ENCODE peak calls at places on chromosomes 3 and 15, in four cellular contexts. M, X, U and N are unnamed samples.

GRCh38 chr3:140050977-140051957 is 116.3 kb downstream of the CLSTN2 start:
- DNase-seq in M (no peak), X (no peak), U (no peak), N (no peak)

GRCh38 chr3:25380222-25380739 is 47.8 kb upstream of the RARB start:
- DNase-seq in M (no peak), X (no peak), U (peak), N (no peak)

GRCh38 chr3:79247367-79248103 is 520.3 kb downstream of the ROBO1 start:
- DNase-seq in M (no peak), X (peak), U (no peak), N (no peak)

GRCh38 chr3:108562565-108562964 is 26.7 kb downstream of the CIP2A start:
- DNase-seq in M (no peak), X (no peak), U (no peak), N (no peak)

GRCh38 chr3:63993653-63994079 is 29.6 kb downstream of the PSMD6 start:
- DNase-seq in M (peak), X (peak), U (peak), N (peak)

GRCh38 chr3:9914011-9914410 is 2.9 kb upstream of the IL17RC start:
- DNase-seq in M (no peak), X (peak), U (no peak), N (no peak)

GRCh38 chr3:69791919-69792399 is 52.7 kb downstream of the MITF start:
- DNase-seq in M (no peak), X (peak), U (no peak), N (no peak)

GRCh38 chr3:13095408-13095861 is 22.2 kb upstream of the IQSEC1 start:
- DNase-seq in M (no peak), X (no peak), U (no peak), N (no peak)

GRCh38 chr15:70120954-70121655 is 23.4 kb upstream of the TLE3 start:
- DNase-seq in M (no peak), X (no peak), U (no peak), N (no peak)

GRCh38 chr3:160403028-160403545 is 3.6 kb downstream of the SMC4 start:
- DNase-seq in M (no peak), X (no peak), U (no peak), N (no peak)

GRCh38 chr3:12477256-12477655 is 7.0 kb upstream of the TSEN2 start:
- DNase-seq in M (no peak), X (no peak), U (no peak), N (no peak)

GRCh38 chr15:31328425-31328998 is 1.9 kb downstream of the KLF13 start:
- DNase-seq in M (no peak), X (peak), U (no peak), N (no peak)

GRCh38 chr15:90219421-90220141 is 14.2 kb downstream of the CIB1 start:
- DNase-seq in M (peak), X (peak), U (no peak), N (no peak)

GRCh38 chr15:88900309-88900981 is 5.1 kb upstream of the HAPLN3 start:
- DNase-seq in M (no peak), X (peak), U (no peak), N (no peak)

GRCh38 chr3:36380171-36381031 is at the start of gene STAC:
- DNase-seq in M (peak), X (peak), U (no peak), N (peak)

GRCh38 chr15:74434260-74434915 is 630 bp upstream of the SEMA7A start:
- DNase-seq in M (no peak), X (no peak), U (no peak), N (no peak)